ENCODE peak calls at places on chromosomes 16 and 17, in five cellular contexts. J, B, D, U and S are unnamed samples.
A peak's percentile ranks its signal among the peaks of the same experiment; 100 is the strongest.

GRCh38 chr16:84913315-84913714 is 93.5 kb downstream of the CRISPLD2 start:
- DNase-seq in J (no peak), B (no peak), D (no peak), U (no peak), S (no peak)

GRCh38 chr16:21689107-21689506 is 25.3 kb downstream of the OTOA start:
- DNase-seq in J (no peak), B (no peak), D (no peak), U (no peak), S (no peak)

GRCh38 chr17:78997231-78997741 is 12.3 kb downstream of the CANT1 start:
- DNase-seq in J (no peak), B (no peak), D (no peak), U (no peak), S (no peak)

GRCh38 chr16:30526137-30526822 is at the start of gene ZNF768:
- DNase-seq in J (peak; percentile 73), B (no peak), D (peak; percentile 9), U (peak; percentile 64), S (no peak)

GRCh38 chr16:58024673-58025350 is 742 bp upstream of the MMP15 start:
- DNase-seq in J (peak; percentile 76), B (no peak), D (peak; percentile 7), U (no peak), S (no peak)

GRCh38 chr16:77834600-77834963 is 46.2 kb downstream of the VAT1L start:
- DNase-seq in J (no peak), B (no peak), D (peak; percentile 48), U (peak; percentile 80), S (no peak)

GRCh38 chr17:34581446-34582184 is 2.2 kb downstream of the TMEM132E start:
- DNase-seq in J (no peak), B (no peak), D (no peak), U (no peak), S (no peak)

GRCh38 chr16:84737658-84738057 is 37.9 kb downstream of the USP10 start:
- DNase-seq in J (peak; percentile 12), B (no peak), D (no peak), U (no peak), S (no peak)

GRCh38 chr17:1107777-1108559 is 71.8 kb downstream of the ABR start:
- DNase-seq in J (peak; percentile 26), B (no peak), D (no peak), U (peak; percentile 21), S (no peak)

GRCh38 chr16:55701442-55702319 is 45.9 kb downstream of the SLC6A2 start:
- DNase-seq in J (peak; percentile 53), B (no peak), D (peak; percentile 34), U (peak; percentile 67), S (no peak)

GRCh38 chr16:31531096-31531495 is 3.4 kb downstream of the AHSP start:
- DNase-seq in J (no peak), B (no peak), D (no peak), U (no peak), S (no peak)

GRCh38 chr17:4998027-4998665 is 396 bp downstream of the KIF1C start:
- DNase-seq in J (no peak), B (no peak), D (peak; percentile 10), U (peak; percentile 51), S (no peak)

GRCh38 chr17:58333396-58334207 is 5.0 kb upstream of the TSPOAP1 start:
- DNase-seq in J (no peak), B (no peak), D (no peak), U (no peak), S (no peak)

GRCh38 chr17:16915752-16916556 is 56.0 kb downstream of the TNFRSF13B start:
- DNase-seq in J (peak; percentile 73), B (peak; percentile 2), D (peak; percentile 5), U (peak; percentile 70), S (no peak)

GRCh38 chr16:23357761-23358290 is 55.7 kb downstream of the SCNN1B start:
- DNase-seq in J (no peak), B (no peak), D (no peak), U (no peak), S (no peak)

GRCh38 chr16:23837553-23838308 is 1.9 kb downstream of the PRKCB start:
- DNase-seq in J (no peak), B (no peak), D (no peak), U (no peak), S (no peak)

GRCh38 chr17:348692-349425 is 3.7 kb downstream of the RPH3AL start:
- DNase-seq in J (no peak), B (no peak), D (no peak), U (no peak), S (no peak)